ENCODE peak calls at places on chromosomes 12 and 14, in seven cellular contexts. H is tibial artery, L is mesendoderm, D is pancreas, B is transverse colon, N is A673, I is adrenal gland. X is an unnamed sample. For H3K36me3, the result is how much of the 10 kb centered on the place peaks cover.

GRCh38 chr14:105888784-105889665 is 362.6 kb downstream of the TMEM121 start:
- DNase-seq in I (peak), H (peak), N (no peak), L (no peak), D (peak), B (peak), X (no peak)

GRCh38 chr14:60169722-60170121 is 4.5 kb upstream of the DHRS7 start:
- DNase-seq in L (no peak), N (no peak), H (no peak), B (no peak), I (no peak), D (no peak), X (no peak)

GRCh38 chr12:71900091-71900490 is 38.6 kb upstream of the TPH2 start:
- DNase-seq in D (no peak), N (peak), I (no peak), H (no peak), B (no peak), L (peak), X (no peak)

GRCh38 chr12:5487971-5488955 is 56.4 kb downstream of the NTF3 start:
- DNase-seq in N (no peak), D (no peak), I (no peak), H (no peak), B (no peak), L (no peak), X (no peak)

GRCh38 chr12:44667461-44667860 is 208.7 kb downstream of the NELL2 start:
- DNase-seq in N (no peak), B (no peak), D (no peak), H (no peak), I (no peak), L (no peak), X (no peak)

GRCh38 chr12:108310489-108310888 is 28.6 kb downstream of the CMKLR1 start:
- DNase-seq in B (no peak), H (no peak), L (peak), N (no peak), I (no peak), D (no peak), X (no peak)

GRCh38 chr14:22836301-22837058 is at the start of gene MMP14:
- DNase-seq in B (peak), I (peak), N (peak), L (peak), D (peak), H (peak), X (peak)

GRCh38 chr14:95465936-95466335 is 50.5 kb downstream of the SYNE3 start:
- DNase-seq in D (no peak), H (no peak), L (no peak), B (no peak), N (no peak), I (no peak), X (no peak)

GRCh38 chr12:131045705-131046460 is 92.2 kb downstream of the ADGRD1 start:
- DNase-seq in L (no peak), B (no peak), I (no peak), H (no peak), N (no peak), D (no peak), X (no peak)

GRCh38 chr12:121439715-121440114 is 39.8 kb downstream of the RNF34 start:
- DNase-seq in B (no peak), N (no peak), D (no peak), L (no peak), I (no peak), H (no peak), X (no peak)

GRCh38 chr12:12425616-12426015 is 68.7 kb downstream of the BORCS5 start:
- DNase-seq in N (no peak), I (no peak), D (no peak), H (no peak), B (no peak), L (no peak), X (no peak)

GRCh38 chr12:31274520-31275300 is 51.2 kb downstream of the SINHCAF start:
- DNase-seq in B (no peak), I (no peak), H (no peak), D (no peak), N (no peak), L (no peak), X (no peak)

GRCh38 chr14:89417469-89418225 is 614 bp upstream of the FOXN3 start:
- DNase-seq in D (peak), H (peak), B (peak), I (peak), N (peak), L (peak), X (peak)

GRCh38 chr12:29317556-29318363 is 63.2 kb downstream of the ERGIC2 start:
- DNase-seq in D (no peak), L (peak), B (peak), N (peak), H (peak), I (peak), X (peak)

GRCh38 chr14:84857129-84857528 is 672.8 kb upstream of the FLRT2 start:
- DNase-seq in L (no peak), N (no peak), D (no peak), I (peak), H (no peak), B (no peak), X (no peak)

GRCh38 chr14:23577004-23577681 is 1.4 kb downstream of the JPH4 start:
- DNase-seq in N (no peak), H (no peak), I (no peak), L (peak), D (no peak), B (no peak), X (no peak)

GRCh38 chr14:73961192-73961591 is 11.1 kb downstream of the COQ6 start:
- DNase-seq in L (no peak), H (no peak), I (no peak), N (no peak), D (no peak), B (no peak), X (no peak)

GRCh38 chr12:131085816-131086591 is 132.3 kb downstream of the ADGRD1 start:
- DNase-seq in H (peak), I (no peak), N (no peak), D (no peak), L (no peak), B (no peak), X (no peak)

GRCh38 chr14:105913221-105913620 is 386.8 kb downstream of the TMEM121 start:
- DNase-seq in H (no peak), I (no peak), L (no peak), D (no peak), B (no peak), N (no peak), X (no peak)

GRCh38 chr12:3034067-3034750 is 43.0 kb upstream of the TSPAN9 start:
- DNase-seq in D (peak), H (peak), B (peak), N (peak), L (peak), I (peak), X (peak)

GRCh38 chr14:94079891-94080605 is 954 bp downstream of the DDX24 start:
- DNase-seq in H (no peak), D (no peak), N (no peak), B (no peak), L (no peak), I (no peak), X (peak)

GRCh38 chr12:2651061-2651965 is 143.5 kb upstream of the FKBP4 start:
- DNase-seq in N (no peak), B (peak), I (no peak), L (no peak), H (peak), D (no peak), X (no peak)

GRCh38 chr12:13097526-13097925 is 5.9 kb downstream of the GSG1 start:
- DNase-seq in H (no peak), N (peak), B (no peak), I (no peak), D (no peak), L (no peak), X (peak)

GRCh38 chr14:61489527-61489926 is 168.1 kb downstream of the PRKCH start:
- DNase-seq in D (no peak), H (no peak), N (no peak), B (no peak), I (no peak), L (no peak), X (no peak)

GRCh38 chr12:76446090-76446489 is 97.9 kb upstream of the BBS10 start:
- DNase-seq in B (no peak), L (no peak), D (no peak), N (no peak), H (no peak), I (no peak), X (no peak)

GRCh38 chr14:83485591-83485990 is 1951.9 kb upstream of the SEL1L start:
- DNase-seq in L (no peak), B (no peak), D (no peak), H (no peak), N (no peak), I (no peak), X (no peak)

GRCh38 chr12:69240625-69240984 is 1.2 kb downstream of the CPSF6 start:
- DNase-seq in B (no peak), L (peak), N (no peak), H (no peak), D (no peak), I (no peak), X (peak)

GRCh38 chr12:110252716-110253115 is 28.3 kb upstream of the ATP2A2 start:
- DNase-seq in I (no peak), H (no peak), B (no peak), N (no peak), D (no peak), L (no peak), X (no peak)

GRCh38 chr12:109833307-109834189 is at the start of gene TRPV4:
- DNase-seq in B (no peak), I (no peak), H (no peak), D (peak), L (peak), N (peak), X (peak)

GRCh38 chr14:32021341-32021740 is 55.8 kb upstream of the ARHGAP5 start:
- DNase-seq in H (no peak), D (no peak), N (no peak), I (no peak), B (no peak), L (no peak), X (no peak)

GRCh38 chr14:102951799-102952198 is 29.3 kb downstream of the AMN start:
- DNase-seq in B (no peak), N (peak), I (no peak), H (no peak), L (no peak), D (no peak), X (peak)
- H3K36me3 ChIP-seq in B (under half), N (half or more), I (half or more), H (half or more), L (under half), D (under half), X (under half)

DNA sequence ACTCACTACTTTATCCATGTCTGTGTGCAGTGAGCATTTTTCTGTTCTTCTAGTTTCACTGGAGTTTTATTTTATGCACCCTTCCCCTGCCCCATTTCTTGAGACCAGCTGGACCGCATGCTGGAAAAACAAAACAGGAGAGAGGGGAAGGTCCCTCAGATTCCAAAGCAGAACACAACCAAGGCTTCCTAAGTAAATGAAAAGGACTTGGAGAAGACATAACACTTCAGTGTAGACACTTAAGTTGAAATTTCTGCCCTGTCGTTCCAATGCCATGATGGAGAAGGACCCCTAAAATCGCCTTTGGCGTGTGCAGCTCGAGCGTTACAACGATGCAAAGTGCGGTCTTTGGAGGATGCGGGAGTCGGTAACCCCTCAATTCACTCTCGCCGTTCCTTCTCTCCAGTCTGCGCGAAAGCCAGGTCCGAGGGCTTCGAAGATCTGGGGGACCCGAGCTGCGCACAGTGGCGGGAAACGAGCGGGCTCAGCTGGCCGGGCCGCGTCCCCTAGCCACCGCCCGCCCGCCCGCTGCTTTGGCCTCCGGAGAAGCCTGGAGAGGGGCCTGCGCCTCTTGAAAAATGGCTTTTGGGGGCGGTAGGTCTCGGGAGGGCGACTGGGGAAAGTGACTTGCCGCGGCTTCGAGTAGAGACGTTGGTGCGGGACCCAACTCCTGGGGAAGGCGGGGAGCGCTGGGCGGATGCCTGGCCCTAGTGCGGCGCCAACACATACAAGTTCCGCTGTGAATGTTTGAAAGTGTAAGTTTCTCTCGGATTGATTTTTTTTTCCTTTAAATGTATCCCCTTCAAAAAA is 11.2 kb upstream of the HOXC13 start:
- DNase-seq in D (no peak), I (no peak), B (no peak), N (no peak), L (no peak), H (no peak), X (no peak)
- H3K4me3 ChIP-seq in D (no peak), I (no peak), B (no peak), N (no peak), L (no peak), H (no peak), X (no peak)

GRCh38 chr12:46188170-46188569 is 80.7 kb downstream of the SLC38A1 start:
- DNase-seq in I (no peak), H (no peak), D (no peak), N (no peak), B (no peak), L (no peak), X (no peak)

GRCh38 chr12:46185686-46186085 is 83.2 kb downstream of the SLC38A1 start:
- DNase-seq in L (no peak), N (no peak), I (no peak), H (no peak), B (no peak), D (no peak), X (no peak)

GRCh38 chr12:46181465-46181864 is 87.4 kb downstream of the SLC38A1 start:
- DNase-seq in I (no peak), H (no peak), L (no peak), N (no peak), D (no peak), B (no peak), X (no peak)

GRCh38 chr12:46187023-46187422 is 81.8 kb downstream of the SLC38A1 start:
- DNase-seq in H (no peak), N (peak), D (no peak), B (no peak), L (no peak), I (peak), X (peak)

DNA sequence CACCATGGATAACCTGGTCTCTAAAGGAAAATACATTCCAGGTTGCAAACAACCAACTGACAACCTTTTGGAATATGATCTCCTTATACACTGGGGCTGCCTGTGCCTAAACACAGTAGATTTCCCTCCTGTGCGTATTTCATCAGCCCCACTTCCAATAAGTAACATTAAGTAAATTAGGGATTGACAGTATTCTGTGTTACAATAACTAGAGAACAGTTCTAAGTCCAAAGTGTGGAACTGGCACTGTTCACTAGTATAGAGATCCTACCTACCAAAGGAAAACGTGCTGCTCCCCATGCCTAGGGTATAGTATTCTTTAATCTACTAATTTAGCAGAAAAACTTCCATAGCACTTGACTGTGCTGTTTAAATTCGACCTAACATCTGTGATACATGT is 82.8 kb downstream of the SLC38A1 start:
- DNase-seq in I (no peak), N (no peak), D (no peak), L (no peak), H (no peak), B (no peak), X (no peak)
- H3K36me3 ChIP-seq in I (under half), N (under half), D (under half), L (under half), H (under half), B (under half), X (under half)

DNA sequence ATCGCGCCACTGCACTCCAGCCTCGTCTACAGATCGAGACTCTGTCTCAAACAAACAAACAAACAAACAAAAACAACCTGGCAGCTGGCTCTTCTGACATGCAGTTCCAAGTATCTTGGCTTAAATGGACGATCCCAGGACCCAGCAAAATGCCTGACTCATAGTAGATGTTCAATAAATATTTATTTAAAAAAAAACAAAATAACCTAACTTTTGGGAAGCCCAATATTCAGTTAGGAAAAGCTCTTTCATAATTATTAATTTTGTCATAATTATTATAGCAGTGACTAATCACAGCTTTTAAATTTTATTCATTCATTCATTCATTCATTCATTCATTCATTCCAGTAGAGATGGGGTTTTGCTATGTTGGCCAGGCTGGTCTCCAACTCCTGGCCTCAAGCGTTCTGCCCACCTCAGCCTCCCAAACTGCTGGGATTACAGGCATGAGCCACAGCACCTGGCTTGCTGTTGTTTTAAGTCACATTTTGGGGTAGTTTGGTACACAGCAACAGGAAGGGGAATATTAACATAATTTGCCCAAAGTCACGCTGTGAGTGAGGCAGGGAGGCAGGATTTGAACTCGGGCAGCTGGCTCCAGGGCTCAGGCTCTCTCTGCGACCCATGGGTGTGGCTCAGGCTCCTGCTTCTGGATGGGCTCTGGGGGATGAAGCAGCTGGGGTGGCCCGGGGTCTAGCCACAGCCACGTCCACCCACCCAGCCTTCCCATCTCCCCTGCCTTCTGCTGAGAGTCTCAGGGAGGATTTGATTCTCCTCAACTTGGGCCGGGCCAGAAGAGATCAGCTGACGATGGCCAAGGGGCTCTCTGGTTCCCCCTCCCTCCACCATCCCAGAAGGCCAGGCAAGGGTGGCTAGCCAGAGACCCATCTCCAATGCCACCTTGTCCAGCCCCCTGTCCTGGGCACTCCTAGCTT is 2.4 kb downstream of the SDS start:
- DNase-seq in H (no peak), L (no peak), D (no peak), I (no peak), B (no peak), N (no peak), X (no peak)
- H3K4me3 ChIP-seq in H (no peak), L (no peak), D (no peak), I (no peak), B (no peak), N (no peak), X (no peak)

GRCh38 chr12:53279283-53279869 is 11.3 kb downstream of the ESPL1 start:
- DNase-seq in I (no peak), D (no peak), B (peak), N (no peak), H (no peak), L (no peak), X (no peak)
- H3K36me3 ChIP-seq in I (under half), D (under half), B (under half), N (half or more), H (under half), L (under half), X (half or more)

GRCh38 chr12:32981139-32981538 is 84.6 kb upstream of the PKP2 start:
- DNase-seq in B (no peak), H (no peak), L (no peak), I (no peak), D (no peak), N (no peak), X (no peak)

GRCh38 chr12:32987526-32987925 is 90.9 kb upstream of the PKP2 start:
- DNase-seq in B (no peak), I (no peak), N (no peak), D (no peak), H (no peak), L (no peak), X (no peak)

GRCh38 chr12:32983968-32984367 is 87.4 kb upstream of the PKP2 start:
- DNase-seq in B (no peak), H (no peak), D (no peak), L (peak), I (no peak), N (peak), X (peak)

GRCh38 chr12:32988982-32989381 is 92.4 kb upstream of the PKP2 start:
- DNase-seq in D (no peak), H (no peak), B (no peak), L (peak), N (no peak), I (no peak), X (no peak)

DNA sequence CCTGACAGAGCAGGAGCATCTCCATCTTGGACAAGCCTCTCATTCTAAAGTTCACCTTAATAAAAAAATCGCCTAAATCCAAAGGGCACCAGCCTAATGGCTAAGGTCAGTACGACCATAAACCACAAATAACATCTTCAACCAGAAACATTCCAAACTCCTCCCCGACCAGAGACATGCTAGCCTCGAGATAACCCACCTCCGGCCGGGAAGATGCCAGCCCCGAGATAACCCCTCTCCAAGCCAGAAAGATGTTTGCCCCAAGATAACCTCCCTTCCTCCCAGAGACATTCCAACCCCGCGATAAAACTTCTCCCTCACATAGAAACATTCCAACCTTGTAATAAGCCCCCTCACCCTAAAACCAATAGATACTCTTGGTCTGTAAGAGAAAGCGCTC is 86.8 kb upstream of the PKP2 start:
- DNase-seq in N (no peak), D (no peak), B (no peak), H (no peak), L (peak), I (no peak), X (no peak)
- H3K4me3 ChIP-seq in N (no peak), D (no peak), B (no peak), H (no peak), L (no peak), I (no peak), X (no peak)